ENCODE peak calls at places on chromosomes 7 and 10, in five cellular contexts. K is fibroblast of lung, E is A549, I is brain microvascular endothelial cell, S is esophagus muscularis mucosa. L is an unnamed sample.

GRCh38 chr7:112073530-112073929 is 132.7 kb downstream of the DOCK4 start:
- DNase-seq in S (no peak), I (no peak), K (no peak), E (no peak), L (no peak)

GRCh38 chr7:34354906-34355305 is 303.1 kb upstream of the NPSR1 start:
- DNase-seq in I (peak), E (no peak), S (no peak), K (peak), L (no peak)

GRCh38 chr10:64430690-64431323 is 909.6 kb downstream of the REEP3 start:
- DNase-seq in E (no peak), I (peak), S (no peak), K (no peak), L (peak)

GRCh38 chr10:85612378-85612775 is 754.2 kb downstream of the GRID1 start:
- DNase-seq in E (no peak), I (no peak), K (no peak), S (no peak), L (no peak)

GRCh38 chr10:29843143-29843542 is 208.4 kb upstream of the SVIL start:
- DNase-seq in K (no peak), S (no peak), E (no peak), I (no peak), L (no peak)

GRCh38 chr10:89515031-89515841 is 20.2 kb downstream of the SLC16A12 start:
- DNase-seq in K (peak), S (no peak), I (peak), E (no peak), L (peak)

GRCh38 chr10:50490244-50490643 is 133.5 kb downstream of the SGMS1 start:
- DNase-seq in K (no peak), E (no peak), S (no peak), I (peak), L (no peak)

GRCh38 chr7:29486191-29486700 is 77.4 kb upstream of the PRR15 start:
- DNase-seq in I (no peak), K (no peak), E (no peak), S (peak), L (no peak)

GRCh38 chr10:43371418-43371817 is at the start of gene FXYD4:
- DNase-seq in I (no peak), E (no peak), K (no peak), S (no peak), L (no peak)

GRCh38 chr7:100720320-100720644 is at the start of gene EPO:
- DNase-seq in S (no peak), K (no peak), E (no peak), I (no peak), L (no peak)
- H3K4me3 ChIP-seq in S (peak), K (no peak), E (peak), I (no peak), L (no peak)

GRCh38 chr10:100826661-100826982 is 81.2 kb downstream of the PAX2 start:
- DNase-seq in E (no peak), S (no peak), K (no peak), I (no peak), L (no peak)

GRCh38 chr10:100825325-100825875 is 80.0 kb downstream of the PAX2 start:
- DNase-seq in E (no peak), S (no peak), I (no peak), K (no peak), L (no peak)

GRCh38 chr10:100823194-100823593 is 77.8 kb downstream of the PAX2 start:
- DNase-seq in S (no peak), E (no peak), K (no peak), I (no peak), L (no peak)

GRCh38 chr10:100825946-100826660 is 80.7 kb downstream of the PAX2 start:
- DNase-seq in K (no peak), S (no peak), I (no peak), E (no peak), L (no peak)

DNA sequence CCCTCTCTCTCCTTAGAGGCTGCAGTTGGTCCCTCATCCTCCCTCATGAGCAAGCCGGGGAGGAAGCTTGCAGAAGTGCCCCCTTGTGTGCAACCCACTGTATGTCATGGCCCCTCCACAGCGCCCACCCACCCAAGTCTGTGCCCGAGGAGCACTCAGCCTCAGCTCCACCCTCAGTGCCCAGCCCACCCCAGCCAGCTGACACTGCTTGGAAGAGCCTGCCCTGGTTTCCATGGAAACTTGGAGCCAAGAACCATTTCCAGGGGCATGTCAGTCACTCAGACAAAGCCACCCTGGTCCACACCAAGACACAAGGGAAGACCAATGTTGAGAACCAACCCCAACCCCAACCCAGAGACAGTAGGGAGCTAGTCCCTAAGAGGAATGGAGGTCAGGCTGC is 79.5 kb downstream of the PAX2 start:
- DNase-seq in K (no peak), E (no peak), I (no peak), S (no peak), L (no peak)
- H3K4me3 ChIP-seq in K (no peak), E (no peak), I (no peak), S (no peak), L (no peak)

GRCh38 chr10:22379059-22379458 is 33.8 kb downstream of the SPAG6 start:
- DNase-seq in S (no peak), K (no peak), E (no peak), I (no peak), L (no peak)
- H3K4me3 ChIP-seq in S (no peak), K (no peak), E (no peak), I (no peak), L (no peak)

DNA sequence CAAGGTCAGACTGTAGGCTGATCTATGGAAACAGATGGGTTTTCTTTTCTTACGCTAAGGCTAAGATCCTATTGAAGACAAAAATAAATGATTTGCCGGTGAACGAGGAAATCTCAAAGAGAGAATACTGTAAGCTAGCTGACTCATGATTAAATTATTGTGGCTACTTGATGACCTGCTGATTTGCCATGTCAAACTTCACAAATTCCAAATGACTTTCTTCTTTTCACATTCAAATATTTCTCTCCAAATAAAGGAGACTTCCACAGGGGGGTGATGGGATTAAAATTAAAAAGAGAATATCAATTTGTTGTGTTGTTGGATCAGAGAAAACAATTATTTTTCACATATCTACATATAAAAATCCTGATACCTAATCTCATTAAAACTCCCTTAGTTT is 860.6 kb upstream of the ZWINT start:
- DNase-seq in I (no peak), E (no peak), S (no peak), K (no peak), L (no peak)
- H3K4me3 ChIP-seq in I (no peak), E (no peak), S (no peak), K (no peak), L (no peak)

GRCh38 chr7:22726849-22727792 is at the start of gene IL6:
- DNase-seq in I (peak), S (no peak), K (peak), E (no peak), L (peak)
- H3K4me3 ChIP-seq in I (peak), S (peak), K (peak), E (peak), L (peak)

DNA sequence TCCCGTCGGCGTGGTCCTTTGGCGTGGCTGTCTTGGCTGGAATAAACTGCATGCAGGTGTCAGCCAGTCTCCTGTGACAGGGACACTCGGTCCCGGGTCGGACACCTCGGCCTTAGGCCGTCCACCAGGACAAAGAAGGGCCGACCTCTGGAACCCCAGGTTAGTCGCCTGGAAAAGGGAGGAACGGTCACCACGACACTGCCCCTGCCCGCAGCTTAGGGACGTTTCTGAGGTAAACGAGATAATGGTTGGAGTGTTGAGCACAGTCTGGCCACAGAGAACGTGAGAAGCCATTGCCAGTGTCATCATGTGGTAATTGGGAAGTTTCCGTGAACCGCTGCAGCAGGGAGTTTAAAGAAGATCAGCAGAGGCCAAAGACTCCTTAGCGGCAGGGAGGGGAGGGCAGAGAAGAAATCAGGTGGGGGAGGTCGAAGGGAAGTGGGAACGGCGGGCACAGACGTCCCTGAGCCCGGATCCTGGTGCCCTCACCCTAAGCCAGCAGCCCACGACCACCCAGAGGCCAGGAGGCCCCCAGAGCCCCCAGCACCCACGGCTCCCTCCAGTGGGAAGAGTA is 73.5 kb upstream of the FAM20C start:
- DNase-seq in E (no peak), K (no peak), I (no peak), S (peak), L (no peak)
- H3K4me3 ChIP-seq in E (no peak), K (no peak), I (no peak), S (no peak), L (no peak)

GRCh38 chr7:127845497-127846214 is 185.6 kb downstream of the LRRC4 start:
- DNase-seq in E (no peak), K (peak), I (no peak), S (no peak), L (no peak)
- H3K4me3 ChIP-seq in E (no peak), K (no peak), I (no peak), S (no peak), L (no peak)

GRCh38 chr7:73303546-73303945 is 5.1 kb downstream of the NSUN5 start:
- DNase-seq in S (no peak), K (no peak), E (no peak), I (no peak), L (no peak)

GRCh38 chr7:73308074-73308664 is 457 bp downstream of the NSUN5 start:
- DNase-seq in I (no peak), K (peak), E (no peak), S (no peak), L (no peak)

GRCh38 chr7:73308665-73309214 is at the start of gene NSUN5:
- DNase-seq in K (peak), E (peak), S (peak), I (peak), L (no peak)

GRCh38 chr7:73304071-73304470 is 4.6 kb downstream of the NSUN5 start:
- DNase-seq in E (no peak), S (no peak), K (no peak), I (no peak), L (no peak)

DNA sequence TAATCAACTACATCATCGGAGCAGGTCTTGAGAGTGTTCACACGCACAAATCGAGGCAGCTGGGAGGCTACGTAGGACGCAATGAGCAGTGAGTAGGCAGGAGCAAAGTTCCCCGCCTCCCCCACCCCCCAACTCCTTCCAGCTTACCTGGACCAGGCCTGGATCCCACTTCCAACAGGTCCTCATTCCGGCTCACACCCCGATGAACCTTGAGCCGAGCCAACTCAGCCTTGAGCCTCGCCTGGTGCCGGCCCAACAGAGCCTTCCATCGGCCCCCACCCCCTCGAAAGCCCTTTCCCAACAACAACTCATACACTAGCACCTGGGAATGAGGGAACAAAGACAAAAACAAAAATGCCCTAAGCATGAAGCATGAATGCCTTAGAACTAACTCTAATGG is 1.2 kb downstream of the NSUN5 start:
- DNase-seq in E (no peak), S (no peak), I (no peak), K (no peak), L (no peak)
- H3K4me3 ChIP-seq in E (peak), S (peak), I (no peak), K (no peak), L (peak)

DNA sequence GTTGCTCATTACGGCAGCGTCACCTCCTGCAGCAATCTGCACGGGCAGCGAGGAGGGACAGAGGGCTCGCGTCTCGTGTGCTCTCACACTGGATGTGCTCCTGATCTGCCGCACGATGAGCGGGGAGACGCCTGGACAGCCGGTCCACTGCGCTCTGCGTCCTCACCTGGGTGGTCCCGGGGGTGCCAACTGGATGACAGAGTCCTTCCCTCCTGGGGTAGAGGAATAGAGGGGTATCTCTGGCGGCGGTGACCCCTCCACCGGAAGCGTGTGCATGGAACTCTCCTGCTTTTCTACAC is 3.4 kb downstream of the FAM20C start:
- DNase-seq in I (no peak), S (no peak), E (no peak), K (no peak), L (no peak)
- H3K4me3 ChIP-seq in I (peak), S (peak), E (no peak), K (peak), L (peak)